ENCODE peak calls at places on chromosomes 16 and 17, in ten cellular contexts. P is mammary epithelial cell, Z is dorsolateral prefrontal cortex, M is breast epithelium, L is heart right ventricle, Q is psoas muscle, I is pancreas, S is body of pancreas, Y is testis, W is colonic mucosa. V is an unnamed sample.

GRCh38 chr17:80861892-80862291 is 129.7 kb upstream of the CHMP6 start:
- DNase-seq in S (no peak), P (peak), I (no peak), L (peak), Y (peak), Z (peak), Q (no peak), M (no peak), W (no peak), V (peak)

GRCh38 chr17:66676421-66676820 is 158.5 kb upstream of the CACNG5 start:
- DNase-seq in Z (no peak), Q (no peak), Y (no peak), I (peak), S (peak), M (peak), W (peak), L (no peak), P (peak), V (peak)

GRCh38 chr16:61936522-61936921 is 99.7 kb downstream of the CDH8 start:
- DNase-seq in P (no peak), Q (no peak), L (no peak), S (no peak), W (no peak), M (no peak), Z (no peak), Y (no peak), I (no peak), V (no peak)

GRCh38 chr17:41919840-41920579 is 1.3 kb upstream of the ACLY start:
- DNase-seq in I (no peak), Q (peak), Y (peak), P (no peak), M (no peak), W (peak), L (no peak), S (no peak), Z (no peak), V (peak)

GRCh38 chr16:87076950-87077749 is 240.0 kb downstream of the C16orf95 start:
- DNase-seq in Z (no peak), I (peak), S (peak), Y (no peak), Q (no peak), P (peak), L (peak), W (peak), M (no peak), V (peak)

GRCh38 chr17:76263896-76264295 is 1.3 kb upstream of the UBALD2 start:
- DNase-seq in I (no peak), P (no peak), M (peak), Z (no peak), Q (no peak), W (no peak), S (no peak), Y (no peak), L (no peak), V (no peak)

GRCh38 chr16:85651822-85652430 is 36.8 kb downstream of the GINS2 start:
- DNase-seq in L (no peak), Q (peak), M (no peak), P (no peak), W (no peak), Z (no peak), I (no peak), S (no peak), Y (peak), V (no peak)

GRCh38 chr16:918741-919657 is 51.8 kb downstream of the LMF1 start:
- DNase-seq in P (no peak), W (no peak), L (no peak), M (no peak), I (no peak), Y (no peak), Z (no peak), Q (no peak), S (no peak), V (no peak)

GRCh38 chr16:49639739-49640388 is 216.0 kb downstream of the ZNF423 start:
- DNase-seq in Z (no peak), I (no peak), M (no peak), L (peak), P (no peak), S (no peak), Q (peak), Y (peak), W (peak), V (no peak)

GRCh38 chr16:31477220-31478216 is 5.4 kb upstream of the SLC5A2 start:
- DNase-seq in S (peak), W (peak), L (no peak), Z (no peak), Y (peak), Q (no peak), I (peak), P (no peak), M (no peak), V (peak)

GRCh38 chr17:39104046-39104445 is 47.4 kb downstream of the PLXDC1 start:
- DNase-seq in L (no peak), S (peak), W (no peak), Q (no peak), P (no peak), Y (no peak), I (no peak), Z (no peak), M (no peak), V (no peak)

GRCh38 chr16:81987706-81988105 is 23.6 kb downstream of the SDR42E1 start:
- DNase-seq in W (no peak), Y (no peak), M (no peak), P (peak), L (no peak), Z (no peak), S (no peak), I (no peak), Q (no peak), V (no peak)

GRCh38 chr16:35182043-35182677 is 1722.7 kb downstream of the TP53TG3F start:
- DNase-seq in Y (no peak), L (no peak), W (no peak), S (no peak), P (no peak), Q (no peak), M (no peak), I (no peak), Z (no peak), V (no peak)

DNA sequence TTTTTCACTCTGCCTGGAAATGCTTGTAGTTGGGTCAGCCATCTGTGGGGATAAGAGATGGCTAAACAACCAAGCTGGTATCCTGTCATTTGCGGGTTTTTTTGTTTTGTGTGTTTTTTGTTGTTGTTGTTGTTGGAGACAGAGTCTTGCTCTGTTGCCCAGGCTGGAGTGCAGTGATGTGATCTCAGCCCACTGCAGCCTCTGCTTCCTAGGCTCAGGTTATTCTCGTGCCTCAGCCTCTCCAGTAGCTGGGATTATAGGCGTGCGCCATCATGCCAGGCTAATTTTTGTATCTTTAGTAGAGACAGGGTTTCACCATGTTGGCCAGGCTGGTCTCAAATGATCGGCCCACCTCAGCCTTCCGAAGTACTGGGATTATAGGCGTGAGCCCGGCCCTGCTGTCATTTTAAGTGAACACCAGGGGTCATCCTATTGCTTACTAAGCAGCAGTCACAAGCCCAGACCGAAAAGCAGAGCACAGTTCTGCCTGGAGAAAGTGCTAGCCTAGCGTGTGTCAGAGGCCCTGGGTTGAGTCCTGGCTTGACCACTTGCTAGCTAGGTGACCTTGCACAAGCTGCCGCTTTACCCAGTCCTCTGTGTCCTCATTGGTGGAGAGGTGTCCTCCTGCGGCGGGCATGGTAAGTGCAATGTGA is 4.6 kb downstream of the SMCR8 start:
- DNase-seq in I (no peak), M (no peak), Q (no peak), W (no peak), Z (no peak), Y (peak), L (no peak), P (peak), S (no peak), V (no peak)
- TF ChIP-seq CTCF in I (no peak), M (peak), Q (peak), W (no peak), Z (no peak), Y (no peak), L (no peak), P (peak), S (peak), V (no peak)

GRCh38 chr16:11556214-11556819 is 30.4 kb downstream of the LITAF start:
- DNase-seq in S (no peak), Z (no peak), P (no peak), I (no peak), W (no peak), Q (no peak), Y (no peak), M (no peak), L (no peak), V (no peak)
- H3K4me3 ChIP-seq in S (no peak), Z (no peak), P (no peak), I (no peak), W (no peak), Q (no peak), Y (no peak), M (no peak), L (no peak), V (no peak)

GRCh38 chr16:11354733-11355574 is 9.7 kb downstream of the RMI2 start:
- DNase-seq in L (no peak), Y (peak), W (no peak), I (no peak), S (no peak), M (no peak), Z (no peak), Q (no peak), P (no peak), V (peak)
- H3K27ac ChIP-seq in L (no peak), Y (peak), W (peak), I (no peak), S (no peak), M (no peak), Z (no peak), Q (no peak), P (no peak), V (peak)

GRCh38 chr17:11642655-11643054 is 44.4 kb downstream of the DNAH9 start:
- DNase-seq in Y (no peak), S (no peak), M (no peak), Q (peak), P (no peak), L (no peak), W (no peak), Z (no peak), I (no peak), V (no peak)

GRCh38 chr17:11641521-11642275 is 43.4 kb downstream of the DNAH9 start:
- DNase-seq in Q (no peak), S (no peak), P (no peak), W (no peak), Y (no peak), M (no peak), Z (no peak), I (no peak), L (no peak), V (no peak)

GRCh38 chr17:11643851-11644250 is 45.6 kb downstream of the DNAH9 start:
- DNase-seq in S (no peak), P (no peak), Y (no peak), M (no peak), W (no peak), L (no peak), I (no peak), Q (no peak), Z (no peak), V (no peak)

GRCh38 chr17:11645426-11645825 is 47.2 kb downstream of the DNAH9 start:
- DNase-seq in M (no peak), Y (no peak), Q (no peak), P (no peak), I (no peak), Z (no peak), L (no peak), W (no peak), S (no peak), V (no peak)

GRCh38 chr17:11644265-11645212 is 46.3 kb downstream of the DNAH9 start:
- DNase-seq in S (peak), W (peak), Q (peak), P (peak), Z (peak), L (peak), M (peak), I (peak), Y (peak), V (peak)
- TF ChIP-seq CTCF in S (peak), W (peak), Q (peak), P (peak), Z (peak), L (peak), M (peak), I (peak), Y (peak), V (peak)

GRCh38 chr17:35312346-35312745 is 61.1 kb downstream of the SLFN11 start:
- DNase-seq in M (no peak), Y (no peak), I (no peak), Z (no peak), L (no peak), P (no peak), W (no peak), Q (no peak), S (no peak), V (no peak)

GRCh38 chr17:35315283-35315682 is 58.1 kb downstream of the SLFN11 start:
- DNase-seq in Q (peak), Z (no peak), P (peak), Y (no peak), L (peak), S (no peak), I (no peak), W (no peak), M (no peak), V (no peak)

GRCh38 chr17:35313875-35314409 is 59.5 kb downstream of the SLFN11 start:
- DNase-seq in L (peak), M (peak), Z (no peak), Y (no peak), S (no peak), P (no peak), W (no peak), I (no peak), Q (peak), V (no peak)

GRCh38 chr17:35314415-35315216 is 58.8 kb downstream of the SLFN11 start:
- DNase-seq in I (no peak), W (no peak), L (no peak), Z (no peak), S (no peak), Q (no peak), Y (no peak), M (no peak), P (no peak), V (no peak)

GRCh38 chr17:35312790-35313711 is 60.4 kb downstream of the SLFN11 start:
- DNase-seq in I (peak), L (peak), W (peak), P (peak), S (peak), Q (peak), M (peak), Z (no peak), Y (peak), V (peak)
- H3K4me3 ChIP-seq in I (no peak), L (peak), W (peak), P (no peak), S (no peak), Q (peak), M (peak), Z (peak), Y (peak), V (peak)

GRCh38 chr17:47643116-47643515 is 6.6 kb upstream of the KPNB1 start:
- DNase-seq in W (no peak), Q (no peak), I (no peak), S (no peak), L (no peak), Z (no peak), M (no peak), P (peak), Y (no peak), V (no peak)
- H3K27ac ChIP-seq in W (no peak), Q (no peak), I (no peak), S (no peak), L (no peak), Z (no peak), M (no peak), P (no peak), Y (no peak), V (no peak)

DNA sequence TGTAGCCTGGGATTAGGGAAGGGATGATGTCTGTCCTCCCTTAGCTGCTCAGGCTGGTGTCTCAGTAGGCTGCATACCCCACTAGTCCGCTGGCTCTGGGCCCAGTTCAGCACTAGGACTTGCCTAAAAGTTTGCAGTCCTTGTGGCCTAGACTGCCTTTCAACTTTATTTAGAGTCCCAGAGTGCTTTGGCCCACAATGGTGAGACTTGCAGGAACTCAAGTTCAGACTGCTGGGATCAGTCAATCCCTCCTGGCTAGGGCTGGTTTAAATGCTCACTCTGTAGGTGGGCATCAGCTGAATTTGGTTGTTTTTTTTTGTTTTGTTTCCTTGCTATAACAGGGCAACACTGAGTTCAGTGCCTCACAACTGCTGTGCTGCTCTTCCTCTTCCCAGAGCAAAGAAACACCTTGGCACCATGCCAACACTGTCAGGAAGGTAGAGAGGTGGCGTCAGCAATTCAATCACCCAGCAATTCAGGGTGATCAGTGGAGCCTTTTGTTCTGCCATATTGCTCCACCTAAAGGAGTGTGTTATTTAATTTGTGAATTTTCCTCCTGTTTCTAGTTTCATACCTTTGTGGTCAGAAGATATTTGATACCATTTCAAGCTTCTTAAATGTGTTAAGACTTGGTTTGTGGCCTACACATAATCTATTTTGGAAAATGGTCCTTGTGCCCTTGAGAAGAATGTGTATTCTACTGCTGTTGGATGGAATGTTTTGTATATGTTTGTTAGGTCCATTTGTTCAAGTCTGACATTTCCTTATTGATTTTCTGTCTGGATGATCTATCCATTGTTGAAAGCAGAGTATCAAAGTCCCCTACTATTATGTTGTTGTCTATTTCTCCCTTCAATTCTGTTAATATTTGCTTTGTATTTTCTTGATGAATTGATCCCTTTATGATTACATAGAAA is 284.0 kb upstream of the PMFBP1 start:
- DNase-seq in P (peak), Z (no peak), Q (no peak), L (no peak), S (peak), M (no peak), W (peak), I (peak), Y (no peak), V (no peak)
- TF ChIP-seq CTCF in P (no peak), Z (no peak), Q (no peak), L (no peak), S (no peak), M (no peak), W (no peak), I (no peak), Y (no peak), V (no peak)

GRCh38 chr16:75458439-75458838 is 6.0 kb downstream of the TMEM170A start:
- DNase-seq in I (no peak), S (no peak), W (no peak), Z (no peak), M (no peak), Q (no peak), Y (no peak), P (no peak), L (no peak), V (no peak)
- H3K4me3 ChIP-seq in I (no peak), S (no peak), W (no peak), Z (no peak), M (no peak), Q (no peak), Y (no peak), P (no peak), L (no peak), V (no peak)

DNA sequence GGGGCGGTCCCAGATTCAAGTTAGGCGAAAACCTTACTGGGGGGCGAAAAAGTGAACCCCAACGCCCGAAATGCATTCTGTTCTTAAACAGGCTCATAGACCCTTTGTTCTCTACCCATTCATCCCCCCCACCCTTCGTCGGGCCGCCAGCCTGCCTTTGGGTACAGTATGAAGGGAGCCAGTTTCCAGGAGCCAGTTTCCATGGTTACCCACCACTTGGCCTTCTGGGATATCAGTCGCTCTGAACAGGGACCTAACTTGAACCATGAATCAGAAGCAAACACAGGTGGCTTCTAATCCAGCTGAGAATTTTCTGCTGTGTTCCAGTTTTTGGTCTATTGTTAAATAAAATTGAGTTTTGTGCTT is 532 bp downstream of the DHX40 start:
- DNase-seq in W (peak), I (peak), M (peak), Q (peak), Z (peak), Y (peak), P (peak), S (peak), L (peak), V (peak)
- H3K27ac ChIP-seq in W (peak), I (peak), M (peak), Q (peak), Z (peak), Y (peak), P (peak), S (peak), L (peak), V (peak)

V was measured in lower lobe of right lung.